ENCODE peak calls at places on chromosomes 4 and X, in seven cellular contexts. V, E, J, Z, F, C and H are unnamed samples.

GRCh38 chr4:148239406-148239805 is 202.8 kb downstream of the NR3C2 start:
- DNase-seq in V (no peak), E (no peak), J (no peak), Z (peak; percentile 10), F (peak; percentile 13), C (no peak), H (no peak)

GRCh38 chr4:167176723-167177367 is 57.4 kb downstream of the SPOCK3 start:
- DNase-seq in V (no peak), E (no peak), J (no peak), Z (no peak), F (peak; percentile 21), C (no peak), H (no peak)

GRCh38 chrX:9786839-9787635 is 808 bp downstream of the SHROOM2 start:
- DNase-seq in V (no peak), E (no peak), J (no peak), Z (peak; percentile 18), F (peak; percentile 68), C (no peak), H (no peak)

GRCh38 chrX:24963823-24964222 is 51.9 kb downstream of the ARX start:
- DNase-seq in V (no peak), E (no peak), J (no peak), Z (no peak), F (peak; percentile 10), C (no peak), H (no peak)

GRCh38 chrX:111041018-111041462 is 55.0 kb upstream of the PAK3 start:
- DNase-seq in V (no peak), E (no peak), J (no peak), Z (peak; percentile 83), F (no peak), C (no peak), H (no peak)

GRCh38 chrX:41634284-41634683 is 54.5 kb upstream of the GPR34 start:
- DNase-seq in V (no peak), E (no peak), J (no peak), Z (peak; percentile 70), F (peak; percentile 7), C (no peak), H (peak; percentile 2)

GRCh38 chr4:139419388-139419914 is 34.5 kb upstream of the RAB33B start:
- DNase-seq in V (peak; percentile 78), E (peak; percentile 21), J (no peak), Z (peak; percentile 62), F (no peak), C (no peak), H (peak; percentile 31)

GRCh38 chr4:123755655-123756054 is 359.1 kb downstream of the SPRY1 start:
- DNase-seq in V (no peak), E (no peak), J (no peak), Z (no peak), F (no peak), C (no peak), H (no peak)

GRCh38 chrX:48971325-48972213 is at the start of gene KCND1:
- DNase-seq in V (peak; percentile 73), E (no peak), J (peak; percentile 49), Z (peak; percentile 39), F (peak; percentile 33), C (peak; percentile 36), H (no peak)
- H3K4me3 ChIP-seq in V (peak within 1 kb of the TSS; percentile 47), E (no peak within 1 kb of the TSS), J (peak within 1 kb of the TSS; percentile 56), Z (no peak within 1 kb of the TSS), F (peak within 1 kb of the TSS; percentile 32), C (peak within 1 kb of the TSS; percentile 50), H (no peak within 1 kb of the TSS)

DNA sequence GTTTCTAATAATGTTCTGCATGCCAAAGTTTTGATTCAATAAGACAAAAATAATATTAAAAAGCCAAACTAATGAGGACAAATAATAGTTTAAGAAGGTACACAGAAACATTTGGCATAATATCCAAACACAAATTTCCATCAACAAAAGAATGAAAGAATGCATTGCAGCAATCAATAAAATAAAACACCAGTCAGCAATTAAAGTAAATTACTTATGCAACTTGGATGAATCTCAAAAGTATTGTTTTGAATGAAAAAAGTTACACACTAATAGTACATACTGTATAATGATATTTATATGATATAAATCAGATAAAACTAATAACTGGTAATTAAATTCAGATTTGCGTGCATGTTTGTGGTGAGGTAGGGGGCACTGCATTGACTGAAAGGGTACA is 285.5 kb upstream of the PCDH10 start:
- DNase-seq in V (no peak), E (no peak), J (no peak), Z (no peak), F (no peak), C (no peak), H (no peak)
- TF ChIP-seq CTCF in V (no peak), E (no peak), J (no peak), Z (no peak), F (no peak), C (no peak), H (no peak)

DNA sequence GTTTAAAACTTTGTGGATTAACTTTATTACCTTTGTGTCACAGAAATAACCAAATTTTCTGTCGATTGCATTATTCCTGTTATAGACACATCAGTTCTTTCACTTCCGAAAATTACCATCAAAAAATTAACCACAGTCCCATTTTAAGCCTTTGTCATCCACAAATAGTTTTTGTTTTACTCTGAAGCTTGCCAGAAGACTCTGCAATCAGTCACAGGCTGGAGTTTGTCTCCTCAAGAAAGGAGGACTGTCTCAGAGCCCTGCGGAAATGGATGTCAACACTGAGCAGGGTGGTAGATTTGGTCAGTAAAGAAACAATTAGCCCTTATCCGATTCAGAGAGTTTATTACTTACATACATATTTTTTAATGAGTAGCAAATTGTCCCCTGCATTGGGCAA is 20.1 kb upstream of the TCEAL4 start:
- DNase-seq in V (no peak), E (no peak), J (no peak), Z (no peak), F (no peak), C (no peak), H (peak; percentile 42)
- H3K4me3 ChIP-seq in V (no peak overlapping the region), E (no peak overlapping the region), J (no peak overlapping the region), Z (no peak overlapping the region), F (no peak overlapping the region), C (no peak overlapping the region), H (no peak overlapping the region)

GRCh38 chr4:143336828-143337599 is at the start of gene GAB1:
- DNase-seq in V (peak; percentile 89), E (peak; percentile 94), J (peak; percentile 81), Z (peak; percentile 85), F (peak; percentile 86), C (peak; percentile 79), H (peak; percentile 90)
- TF ChIP-seq CTCF in V (no peak), E (no peak), J (peak; percentile 9), Z (no peak), F (peak; percentile 4), C (no peak), H (no peak)

GRCh38 chr4:48124870-48125269 is 9.2 kb downstream of the TXK start:
- DNase-seq in V (no peak), E (no peak), J (no peak), Z (no peak), F (no peak), C (no peak), H (no peak)
- H3K4me3 ChIP-seq in V (no peak overlapping the region), E (no peak overlapping the region), J (no peak overlapping the region), Z (no peak overlapping the region), F (no peak overlapping the region), C (no peak overlapping the region), H (no peak overlapping the region)

GRCh38 chr4:1682860-1683259 is 1.3 kb downstream of the FAM53A start:
- DNase-seq in V (no peak), E (no peak), J (no peak), Z (no peak), F (no peak), C (no peak), H (no peak)
- TF ChIP-seq CTCF in V (no peak), E (no peak), J (no peak), Z (no peak), F (no peak), C (no peak), H (no peak)

DNA sequence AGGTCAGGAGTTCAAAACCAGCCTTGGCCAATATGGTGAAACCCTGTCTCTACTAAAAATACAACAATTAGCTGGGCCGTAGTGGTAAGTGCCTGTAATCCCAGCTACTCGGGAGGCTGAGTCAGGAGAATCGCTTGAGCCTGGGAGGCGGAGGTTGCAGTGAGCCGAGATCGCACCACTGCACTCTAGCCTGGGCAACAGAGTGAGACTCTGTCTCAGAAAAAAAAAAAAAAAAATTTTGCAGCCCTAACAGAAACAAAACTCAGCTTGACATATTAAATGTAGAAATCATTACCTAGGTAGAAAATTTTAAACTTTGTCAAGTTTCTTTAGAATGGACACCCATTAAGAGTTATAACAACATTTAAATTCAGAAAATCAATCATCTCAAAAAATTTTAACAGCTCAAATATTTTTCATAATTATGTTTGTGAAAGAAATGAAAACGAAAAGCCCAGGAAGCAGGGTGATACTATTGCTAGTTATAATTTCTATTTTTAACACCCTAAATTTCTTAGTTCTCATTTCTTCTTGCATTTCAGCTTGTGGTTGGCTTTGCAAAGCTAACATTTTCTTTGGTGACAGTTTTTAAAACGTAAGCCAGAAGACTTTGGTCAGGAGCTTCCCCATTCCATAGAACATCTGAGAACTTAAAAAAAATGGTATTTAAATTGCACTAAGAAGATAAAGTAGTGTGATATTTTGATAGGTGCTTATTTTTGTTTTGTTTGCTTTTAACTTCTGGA is 33.3 kb upstream of the RBBP7 start:
- DNase-seq in V (no peak), E (peak; percentile 39), J (no peak), Z (no peak), F (no peak), C (no peak), H (peak; percentile 53)
- H3K4me3 ChIP-seq in V (no peak overlapping the region), E (peak overlapping the region; percentile 31), J (no peak overlapping the region), Z (no peak overlapping the region), F (no peak overlapping the region), C (no peak overlapping the region), H (no peak overlapping the region)

GRCh38 chrX:151825927-151826471 is 86.7 kb upstream of the MAGEA4 start:
- DNase-seq in V (no peak), E (no peak), J (no peak), Z (peak; percentile 72), F (no peak), C (peak; percentile 27), H (no peak)
- TF ChIP-seq CTCF in V (no peak), E (no peak), J (no peak), Z (peak; percentile 33), F (peak; percentile 42), C (no peak), H (no peak)